ENCODE peak calls at places on chromosome 6, in ten cellular contexts. S is naive thymus-derived CD4-positive, alpha-beta T cell; O is ELR; B is epithelial cell of esophagus; R is progenitor cell of endocrine pancreas; E is effector CD4-positive, alpha-beta T cell; T is T47D; W is activated effector memory CD4-positive, alpha-beta T cell treated with Interleukin-2 at 50 U/mL for 16 hours; M is cerebellar nuclear complex; P is NB4. K is an unnamed sample.

GRCh38 chr6:157268396-157268795 is 54.9 kb downstream of the TMEM242 start:
- DNase-seq in S (no peak), O (no peak), B (no peak), R (no peak), E (no peak), T (no peak), W (no peak), M (no peak), P (no peak), K (no peak)

GRCh38 chr6:167501831-167502385 is 177.0 kb downstream of the TTLL2 start:
- DNase-seq in S (no peak), O (no peak), B (no peak), R (no peak), E (no peak), T (peak; percentile 58), W (no peak), M (no peak), P (peak; percentile 15), K (no peak)

GRCh38 chr6:127146935-127147334 is 28.5 kb downstream of the RSPO3 start:
- DNase-seq in S (no peak), O (peak; percentile 82), B (peak; percentile 14), R (no peak), E (no peak), T (peak; percentile 69), W (no peak), M (no peak), P (peak; percentile 34), K (peak; percentile 98)

GRCh38 chr6:6694368-6694780 is 105.9 kb downstream of the LY86 start:
- DNase-seq in S (no peak), O (no peak), B (peak; percentile 37), R (no peak), E (no peak), T (no peak), W (no peak), M (no peak), P (peak; percentile 65), K (no peak)

GRCh38 chr6:48037946-48038345 is 73.1 kb downstream of the PTCHD4 start:
- DNase-seq in S (no peak), O (no peak), B (no peak), R (no peak), E (no peak), T (no peak), W (no peak), M (no peak), P (no peak), K (no peak)

GRCh38 chr6:65979120-65979519 is 272.1 kb upstream of the EYS start:
- DNase-seq in S (no peak), O (no peak), B (no peak), R (no peak), E (no peak), T (no peak), W (no peak), M (no peak), P (no peak), K (peak; percentile 9)

GRCh38 chr6:30258204-30258603 is 45.0 kb upstream of the TRIM26 start:
- DNase-seq in S (no peak), O (no peak), B (no peak), R (no peak), E (no peak), T (no peak), W (no peak), M (no peak), P (no peak), K (no peak)

GRCh38 chr6:6320901-6321300 is 439 bp upstream of the F13A1 start:
- DNase-seq in S (no peak), O (peak; percentile 24), B (peak; percentile 61), R (no peak), E (no peak), T (no peak), W (no peak), M (no peak), P (peak; percentile 24), K (no peak)

GRCh38 chr6:5282191-5282623 is 20.9 kb downstream of the FARS2 start:
- DNase-seq in S (no peak), O (no peak), B (no peak), R (no peak), E (no peak), T (no peak), W (no peak), M (no peak), P (no peak), K (no peak)

GRCh38 chr6:37011656-37012378 is 6.4 kb downstream of the FGD2 start:
- DNase-seq in S (no peak), O (peak; percentile 16), B (no peak), R (no peak), E (no peak), T (no peak), W (no peak), M (no peak), P (peak; percentile 58), K (peak; percentile 46)

K was measured in non-pigmented ciliary epithelial cell.